ENCODE peak calls at places on chromosomes 7 and 10, in ten cellular contexts. M is MM.1S; H is HepG2; T is AG04450; Q is CD8-positive, alpha-beta T cell; B is BE2C; C is lung; P is adrenal gland; Z is fibroblast of lung; A is hepatocyte. K is an unnamed sample.
A peak's percentile ranks its signal among the peaks of the same experiment; 100 is the strongest.

GRCh38 chr10:26486304-26486703 is 48.2 kb downstream of the APBB1IP start:
- DNase-seq in M (no peak), H (no peak), T (no peak), Q (no peak), B (no peak), C (no peak), P (no peak), Z (peak; percentile 98), A (peak; percentile 12), K (no peak)

GRCh38 chr10:87816842-87817178 is 1.2 kb downstream of the ATAD1 start:
- DNase-seq in M (peak; percentile 14), H (no peak), T (no peak), Q (no peak), B (no peak), C (no peak), P (no peak), Z (no peak), A (no peak), K (no peak)

GRCh38 chr10:73871295-73871914 is 3.0 kb downstream of the CAMK2G start:
- DNase-seq in M (no peak), H (no peak), T (no peak), Q (no peak), B (no peak), C (no peak), P (no peak), Z (no peak), A (no peak), K (no peak)

GRCh38 chr7:102215281-102215680 is 71.4 kb upstream of the SH2B2 start:
- DNase-seq in M (no peak), H (no peak), T (no peak), Q (no peak), B (no peak), C (no peak), P (no peak), Z (no peak), A (no peak), K (no peak)

GRCh38 chr10:6119962-6120361 is 31.1 kb downstream of the RBM17 start:
- DNase-seq in M (no peak), H (no peak), T (no peak), Q (no peak), B (no peak), C (no peak), P (no peak), Z (no peak), A (no peak), K (no peak)

GRCh38 chr7:84200859-84201258 is 6.3 kb upstream of the SEMA3A start:
- DNase-seq in M (no peak), H (no peak), T (peak; percentile 36), Q (no peak), B (no peak), C (no peak), P (no peak), Z (peak; percentile 70), A (no peak), K (no peak)

GRCh38 chr7:148722340-148723165 is 23.9 kb downstream of the CUL1 start:
- DNase-seq in M (no peak), H (peak; percentile 72), T (no peak), Q (no peak), B (no peak), C (no peak), P (peak; percentile 27), Z (peak; percentile 23), A (no peak), K (no peak)

GRCh38 chr10:103355906-103356599 is 5.1 kb upstream of the PCGF6 start:
- DNase-seq in M (no peak), H (no peak), T (no peak), Q (no peak), B (no peak), C (no peak), P (no peak), Z (no peak), A (no peak), K (no peak)

GRCh38 chr7:111676811-111677210 is 114.5 kb upstream of the IMMP2L start:
- DNase-seq in M (no peak), H (no peak), T (no peak), Q (no peak), B (no peak), C (no peak), P (no peak), Z (no peak), A (no peak), K (no peak)

GRCh38 chr7:24963218-24963617 is 16.8 kb downstream of the OSBPL3 start:
- DNase-seq in M (peak; percentile 93), H (no peak), T (no peak), Q (peak; percentile 30), B (no peak), C (peak; percentile 36), P (peak; percentile 31), Z (peak; percentile 79), A (no peak), K (no peak)

GRCh38 chr10:82477776-82478175 is 602.8 kb downstream of the NRG3 start:
- DNase-seq in M (no peak), H (no peak), T (no peak), Q (no peak), B (no peak), C (no peak), P (no peak), Z (no peak), A (no peak), K (no peak)

GRCh38 chr10:132504501-132505272 is 32.9 kb upstream of the INPP5A start:
- DNase-seq in M (no peak), H (no peak), T (no peak), Q (no peak), B (no peak), C (no peak), P (no peak), Z (no peak), A (no peak), K (no peak)

GRCh38 chr10:290026-290725 is 154.9 kb downstream of the ZMYND11 start:
- DNase-seq in M (no peak), H (no peak), T (no peak), Q (no peak), B (no peak), C (no peak), P (no peak), Z (peak; percentile 11), A (no peak), K (no peak)

GRCh38 chr7:87330942-87331341 is 14.5 kb upstream of the CROT start:
- DNase-seq in M (no peak), H (no peak), T (no peak), Q (no peak), B (no peak), C (no peak), P (no peak), Z (no peak), A (no peak), K (no peak)

GRCh38 chr7:131251371-131251770 is 76.3 kb upstream of the MKLN1 start:
- DNase-seq in M (no peak), H (no peak), T (no peak), Q (no peak), B (no peak), C (no peak), P (no peak), Z (no peak), A (no peak), K (no peak)

GRCh38 chr7:131250331-131250730 is 77.3 kb upstream of the MKLN1 start:
- DNase-seq in M (no peak), H (no peak), T (no peak), Q (no peak), B (no peak), C (no peak), P (no peak), Z (peak; percentile 63), A (no peak), K (no peak)

GRCh38 chr7:131254211-131254610 is 73.5 kb upstream of the MKLN1 start:
- DNase-seq in M (no peak), H (no peak), T (no peak), Q (no peak), B (no peak), C (no peak), P (no peak), Z (no peak), A (no peak), K (no peak)

GRCh38 chr7:131255242-131255641 is 72.4 kb upstream of the MKLN1 start:
- DNase-seq in M (no peak), H (no peak), T (no peak), Q (no peak), B (no peak), C (no peak), P (no peak), Z (no peak), A (no peak), K (no peak)

GRCh38 chr7:131252976-131253375 is 74.7 kb upstream of the MKLN1 start:
- DNase-seq in M (no peak), H (no peak), T (no peak), Q (no peak), B (no peak), C (no peak), P (no peak), Z (no peak), A (no peak), K (no peak)
- H3K9me3 ChIP-seq in M (no peaks in the 10 kb centered on the region), H (peaks cover 19% of the 10 kb centered on the region), T (peaks cover 18% of the 10 kb centered on the region), Q (peaks cover 11% of the 10 kb centered on the region), B (peaks cover 5% of the 10 kb centered on the region), C (peaks cover 9% of the 10 kb centered on the region), P (peaks cover 3% of the 10 kb centered on the region), Z (no peaks in the 10 kb centered on the region), A (peaks cover 4% of the 10 kb centered on the region), K (no peaks in the 10 kb centered on the region)

GRCh38 chr10:44339218-44339617 is 45.7 kb downstream of the CXCL12 start:
- DNase-seq in M (no peak), H (no peak), T (peak; percentile 3), Q (no peak), B (no peak), C (no peak), P (no peak), Z (no peak), A (no peak), K (no peak)
- TF ChIP-seq CTCF in M (no peak), H (no peak), T (no peak), Q (no peak), B (no peak), C (no peak), P (no peak), Z (no peak), A (no peak), K (no peak)

DNA sequence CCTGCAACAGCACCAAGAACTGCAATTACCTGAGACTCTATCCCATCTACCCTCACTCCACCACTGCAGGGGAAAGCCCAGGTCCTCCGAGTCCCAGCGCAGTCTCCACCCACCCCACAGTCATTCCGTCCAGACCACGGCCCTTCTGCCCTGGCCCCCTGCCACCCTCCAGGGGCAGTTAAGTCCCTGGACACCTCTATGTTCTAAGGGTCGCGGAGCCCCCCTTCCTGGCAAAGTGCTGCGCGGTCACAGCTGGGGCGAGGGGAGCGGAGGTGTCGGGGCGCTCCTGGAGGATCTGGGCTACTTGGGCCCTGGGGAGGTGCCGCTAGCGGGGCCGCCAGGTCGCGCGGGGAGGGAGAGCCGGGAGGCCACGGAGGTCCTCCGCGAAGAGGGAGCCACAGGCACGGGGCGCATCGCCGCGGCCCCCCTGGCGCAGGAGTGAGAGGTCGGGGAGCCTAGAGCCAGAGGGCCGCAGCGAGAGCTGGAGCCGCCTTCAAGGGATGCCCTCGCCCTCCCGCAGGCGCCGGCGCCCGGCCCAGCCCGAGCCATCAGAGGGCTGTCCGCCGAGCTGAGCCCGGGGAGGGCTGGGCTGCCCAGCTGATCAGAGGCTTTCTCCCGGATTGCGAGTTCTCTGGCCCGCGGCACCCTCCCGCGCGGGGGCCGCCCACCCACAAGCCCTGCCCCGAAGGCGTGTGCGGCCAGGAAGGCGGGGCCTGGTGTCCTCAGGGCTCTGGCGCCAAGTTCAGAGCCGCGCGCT is 4.2 kb upstream of the ANTXRL start:
- DNase-seq in M (peak; percentile 74), H (peak; percentile 33), T (peak; percentile 18), Q (peak; percentile 67), B (peak; percentile 84), C (peak; percentile 67), P (peak; percentile 89), Z (peak; percentile 74), A (peak; percentile 86), K (peak; percentile 36)
- H3K4me3 ChIP-seq in M (peak overlapping the region; percentile 43), H (peak overlapping the region; percentile 40), T (peak overlapping the region; percentile 55), Q (peak overlapping the region; percentile 57), B (peak overlapping the region; percentile 62), C (peak overlapping the region; percentile 42), P (peak overlapping the region; percentile 47), Z (no peak overlapping the region), A (peak overlapping the region; percentile 67), K (peak overlapping the region; percentile 90)

GRCh38 chr7:70887186-70887585 is 244.8 kb upstream of the GALNT17 start:
- DNase-seq in M (no peak), H (no peak), T (no peak), Q (no peak), B (no peak), C (no peak), P (no peak), Z (no peak), A (no peak), K (no peak)
- H3K9me3 ChIP-seq in M (no peaks in the 10 kb centered on the region), H (peaks cover 11% of the 10 kb centered on the region), T (peaks cover 31% of the 10 kb centered on the region), Q (no peaks in the 10 kb centered on the region), B (no peaks in the 10 kb centered on the region), C (peaks cover 5% of the 10 kb centered on the region), P (no peaks in the 10 kb centered on the region), Z (no peaks in the 10 kb centered on the region), A (no peaks in the 10 kb centered on the region), K (no peaks in the 10 kb centered on the region)

K was measured in thoracic aorta.